ENCODE peak calls at places on chromosomes 2 and 18, in four cellular contexts. A is left ventricle myocardium inferior, I is upper lobe of left lung, Y is K562. D is an unnamed sample.

GRCh38 chr2:47339745-47340541 is 63.0 kb upstream of the MSH2 start:
- DNase-seq in Y (no peak), A (no peak), I (peak), D (no peak)

GRCh38 chr2:238235331-238235732 is 4.5 kb downstream of the HES6 start:
- DNase-seq in I (peak), A (no peak), Y (no peak), D (no peak)

GRCh38 chr2:234496835-234497591 is at the start of gene ARL4C:
- DNase-seq in I (peak), Y (peak), A (peak), D (no peak)

GRCh38 chr2:42953216-42953615 is 160.8 kb upstream of the HAAO start:
- DNase-seq in A (no peak), I (no peak), Y (no peak), D (no peak)

GRCh38 chr2:23495661-23496114 is 110.7 kb downstream of the KLHL29 start:
- DNase-seq in Y (no peak), I (no peak), A (peak), D (no peak)

GRCh38 chr2:78979380-78980238 is 45.9 kb upstream of the REG3G start:
- DNase-seq in A (no peak), I (peak), Y (peak), D (peak)

GRCh38 chr18:49907346-49907929 is 94.1 kb upstream of the ACAA2 start:
- DNase-seq in A (no peak), I (no peak), Y (no peak), D (peak)

GRCh38 chr2:190646780-190647626 is 1.9 kb upstream of the NAB1 start:
- DNase-seq in A (no peak), I (no peak), Y (no peak), D (no peak)

GRCh38 chr2:88429929-88430328 is 22.6 kb downstream of the FOXI3 start:
- DNase-seq in Y (peak), I (no peak), A (no peak), D (no peak)

GRCh38 chr2:75403991-75404428 is 156.7 kb downstream of the EVA1A start:
- DNase-seq in I (no peak), A (no peak), Y (peak), D (peak)

GRCh38 chr18:75533954-75534353 is 106.5 kb upstream of the SMIM21 start:
- DNase-seq in Y (no peak), I (no peak), A (no peak), D (no peak)

GRCh38 chr2:127951031-127951430 is 65.3 kb upstream of the AMMECR1L start:
- DNase-seq in A (no peak), Y (no peak), I (no peak), D (no peak)

GRCh38 chr2:223970343-223971128 is 13.3 kb downstream of the MRPL44 start:
- DNase-seq in Y (no peak), I (no peak), A (no peak), D (peak)

GRCh38 chr18:45860492-45860891 is 35.0 kb downstream of the SIGLEC15 start:
- DNase-seq in A (no peak), I (no peak), Y (no peak), D (no peak)

GRCh38 chr2:238655131-238655860 is 192.6 kb upstream of the TWIST2 start:
- DNase-seq in A (no peak), I (no peak), Y (no peak), D (no peak)

GRCh38 chr2:179263015-179263414 is 1.6 kb downstream of the SESTD1 start:
- DNase-seq in A (no peak), Y (no peak), I (no peak), D (no peak)

GRCh38 chr2:112530728-112531127 is 11.5 kb upstream of the POLR1B start:
- DNase-seq in A (no peak), I (no peak), Y (no peak), D (no peak)

GRCh38 chr2:71417300-71418202 is 35.8 kb upstream of the DYSF start:
- DNase-seq in I (no peak), Y (no peak), A (no peak), D (no peak)

GRCh38 chr2:166375736-166376487 is at the start of gene SCN9A:
- DNase-seq in A (peak), Y (peak), I (peak), D (peak)

GRCh38 chr2:55926974-55927373 is 3.4 kb upstream of the EFEMP1 start:
- DNase-seq in Y (no peak), A (no peak), I (no peak), D (no peak)

GRCh38 chr2:55922488-55922887 is 1.1 kb downstream of the EFEMP1 start:
- DNase-seq in A (no peak), Y (no peak), I (no peak), D (no peak)

GRCh38 chr2:55926246-55926645 is 2.7 kb upstream of the EFEMP1 start:
- DNase-seq in I (no peak), Y (no peak), A (no peak), D (no peak)

GRCh38 chr2:55923978-55924325 is 370 bp upstream of the EFEMP1 start:
- DNase-seq in Y (no peak), A (no peak), I (no peak), D (no peak)

GRCh38 chr2:55923091-55923977 is at the start of gene EFEMP1:
- DNase-seq in I (peak), A (peak), Y (no peak), D (no peak)
- TF ChIP-seq CTCF in I (no peak), A (no peak), Y (no peak), D (no peak)

DNA sequence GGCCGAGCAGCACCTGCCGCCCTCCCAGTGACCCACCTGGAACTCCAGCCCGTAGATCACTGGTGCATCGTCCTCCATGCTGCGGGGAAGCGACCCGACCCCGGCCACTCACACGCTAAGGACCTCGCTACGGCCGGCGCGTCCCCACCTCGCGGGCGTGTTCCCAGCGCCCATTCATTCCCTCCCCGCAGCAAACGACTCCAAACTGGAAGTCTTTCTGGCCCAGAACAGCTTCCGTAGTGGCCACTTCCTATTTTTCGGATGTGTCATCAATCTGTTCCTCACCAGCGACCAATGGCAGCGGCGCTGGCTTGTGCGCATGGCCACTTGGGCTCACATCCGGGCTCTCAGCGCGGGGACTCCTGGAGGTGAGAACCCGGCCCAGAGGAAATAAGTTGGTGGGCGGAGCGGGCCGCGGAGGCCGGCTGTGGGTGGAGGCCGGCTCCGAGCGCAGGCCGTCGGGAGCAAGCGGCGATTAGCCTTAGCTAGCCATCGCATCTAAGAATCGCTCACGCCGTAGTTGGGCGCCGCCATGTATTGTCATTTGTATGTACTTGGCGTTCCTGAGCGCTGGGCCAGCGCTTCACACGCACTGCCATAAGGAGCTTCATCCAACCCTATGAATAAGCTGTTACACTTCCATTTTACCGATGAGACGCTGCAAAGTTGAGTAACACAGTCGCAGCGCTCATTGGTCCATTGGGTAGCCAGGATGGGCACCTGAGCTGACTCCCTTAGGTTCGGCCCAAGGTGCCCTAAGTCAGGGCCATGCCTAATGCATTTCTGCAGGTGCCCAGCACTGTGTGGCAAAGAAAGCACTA is at the start of gene EIPR1:
- DNase-seq in I (peak), Y (peak), A (peak), D (peak)
- TF ChIP-seq CTCF in I (peak), Y (no peak), A (peak), D (no peak)

GRCh38 chr2:68438455-68439303 is 28.4 kb downstream of the FBXO48 start:
- DNase-seq in Y (no peak), A (no peak), I (no peak), D (no peak)

GRCh38 chr2:68447118-68447517 is 20.0 kb downstream of the FBXO48 start:
- DNase-seq in I (no peak), Y (no peak), A (no peak), D (no peak)

GRCh38 chr2:68436270-68436669 is 30.8 kb downstream of the FBXO48 start:
- DNase-seq in Y (no peak), I (no peak), A (no peak), D (no peak)

GRCh38 chr2:68441179-68441993 is 25.7 kb downstream of the FBXO48 start:
- DNase-seq in Y (peak), A (peak), I (peak), D (peak)

DNA sequence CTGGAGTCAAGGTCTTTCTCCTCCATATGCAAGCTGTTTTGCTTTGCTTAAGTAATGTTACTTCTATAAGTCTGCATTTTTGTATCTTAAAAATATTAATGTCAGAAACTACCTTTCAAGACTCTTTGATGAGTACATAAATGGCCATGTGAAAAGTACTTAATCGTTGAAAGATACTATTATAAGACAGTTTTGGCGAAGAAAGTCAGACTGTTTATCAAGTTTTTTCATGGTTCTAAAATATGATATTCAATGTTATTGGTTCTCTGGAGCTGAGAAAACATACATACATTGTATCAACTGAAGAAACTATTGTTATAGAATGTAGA is 25.1 kb downstream of the FBXO48 start:
- DNase-seq in I (no peak), A (no peak), Y (no peak), D (no peak)
- TF ChIP-seq CTCF in I (no peak), A (no peak), Y (no peak), D (no peak)

GRCh38 chr2:100238471-100238870 is 83.8 kb downstream of the LONRF2 start:
- DNase-seq in Y (no peak), I (no peak), A (no peak), D (no peak)

GRCh38 chr2:100236166-100236565 is 86.1 kb downstream of the LONRF2 start:
- DNase-seq in A (no peak), Y (no peak), I (no peak), D (no peak)

GRCh38 chr2:100237046-100237615 is 85.2 kb downstream of the LONRF2 start:
- DNase-seq in A (no peak), Y (no peak), I (no peak), D (no peak)

GRCh38 chr2:100239513-100240210 is 82.6 kb downstream of the LONRF2 start:
- DNase-seq in A (no peak), Y (no peak), I (no peak), D (no peak)

GRCh38 chr2:100237770-100238169 is 84.5 kb downstream of the LONRF2 start:
- DNase-seq in I (no peak), A (no peak), Y (peak), D (no peak)
- TF ChIP-seq CTCF in I (no peak), A (no peak), Y (peak), D (no peak)

GRCh38 chr2:235793163-235793752 is 299.4 kb downstream of the AGAP1 start:
- DNase-seq in I (no peak), Y (no peak), A (peak), D (no peak)
- TF ChIP-seq CTCF in I (no peak), Y (peak), A (peak), D (peak)

DNA sequence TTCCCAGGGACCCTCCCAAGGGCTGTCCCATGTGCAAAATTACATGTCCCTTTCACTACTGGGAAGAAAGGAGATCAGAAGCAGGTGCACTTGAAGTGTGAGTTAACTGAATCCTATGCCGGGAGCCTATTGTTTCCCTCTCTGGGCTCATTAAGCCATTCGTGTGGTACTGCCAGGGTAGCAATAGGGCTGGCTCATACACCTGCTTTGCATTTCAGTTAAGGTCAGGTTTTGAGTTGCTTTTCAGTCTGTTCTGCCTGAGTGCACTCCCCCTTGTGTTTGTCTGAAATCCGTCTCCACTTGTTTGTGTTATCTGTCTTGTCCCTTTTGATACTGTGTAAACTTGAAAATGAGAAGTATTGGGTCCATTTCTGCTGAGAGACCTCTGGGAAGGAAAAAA is 1232.6 kb upstream of the NRXN1 start:
- DNase-seq in A (no peak), Y (no peak), I (no peak), D (no peak)
- TF ChIP-seq CTCF in A (no peak), Y (no peak), I (no peak), D (no peak)

GRCh38 chr2:66095820-66096219 is 339.1 kb upstream of the MEIS1 start:
- DNase-seq in I (no peak), Y (no peak), A (no peak), D (no peak)
- TF ChIP-seq CTCF in I (no peak), Y (no peak), A (peak), D (no peak)

DNA sequence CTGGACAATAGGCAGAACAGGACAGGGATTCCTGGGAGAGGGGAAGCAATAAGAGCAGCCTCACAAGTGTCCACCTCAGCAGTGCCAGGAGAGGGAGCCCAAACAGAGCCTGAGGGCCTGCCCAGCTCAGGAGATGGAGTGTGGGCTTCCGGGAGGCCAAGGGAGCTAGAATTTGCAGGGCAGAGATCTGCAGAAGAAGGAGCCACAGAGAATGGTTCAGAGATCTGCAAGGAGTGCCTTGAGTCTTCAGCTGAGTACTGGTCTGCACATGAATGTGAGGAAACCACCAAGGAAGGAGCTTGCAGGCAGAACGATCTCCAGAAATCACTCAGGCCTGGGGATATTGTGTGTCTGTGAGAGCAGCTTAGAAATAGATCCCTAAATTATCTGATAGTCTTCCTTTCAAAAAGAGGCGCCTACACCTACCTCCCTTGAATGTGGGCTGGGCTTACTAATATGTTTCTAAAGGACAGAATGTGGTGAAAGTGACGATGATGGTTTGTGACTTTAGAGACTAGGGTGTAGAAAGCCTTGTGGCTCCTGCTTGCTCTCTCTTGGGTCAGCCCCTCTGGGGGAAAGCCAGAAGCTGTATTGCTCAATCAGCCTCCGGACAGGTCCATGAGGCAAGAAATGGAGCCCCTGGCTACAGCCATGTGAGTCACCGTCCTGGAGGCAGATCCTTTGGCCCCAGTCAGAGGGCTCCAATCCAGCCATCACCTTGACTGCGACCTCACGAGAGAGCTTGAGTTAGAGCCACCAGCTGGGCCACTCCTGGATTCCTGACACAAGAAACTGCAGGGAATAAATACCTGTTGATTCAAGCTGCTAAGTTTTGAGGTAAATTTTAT is 7.6 kb upstream of the LPIN1 start:
- DNase-seq in Y (peak), I (peak), A (peak), D (peak)
- TF ChIP-seq CTCF in Y (peak), I (peak), A (peak), D (peak)

DNA sequence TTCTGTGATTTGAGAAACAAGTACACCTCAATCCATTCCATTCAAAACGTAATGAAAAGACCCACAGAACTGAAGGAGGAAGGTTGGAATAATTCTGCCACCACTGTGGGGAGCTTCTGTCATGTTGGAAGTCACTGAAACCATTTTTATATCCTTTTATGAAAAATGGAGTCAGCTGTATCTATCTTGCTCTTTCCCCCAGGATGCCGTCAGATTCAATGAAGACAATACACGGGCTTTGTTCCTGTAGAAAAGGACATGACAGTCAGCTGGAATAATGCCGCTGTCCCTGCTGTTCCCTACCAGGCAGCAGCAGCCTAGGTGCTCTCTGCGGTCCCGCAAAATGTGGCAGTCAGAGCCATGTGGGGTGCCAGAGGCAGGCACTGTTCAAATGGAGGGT is 52.5 kb upstream of the APCDD1 start:
- DNase-seq in A (no peak), I (no peak), Y (no peak), D (no peak)
- TF ChIP-seq CTCF in A (no peak), I (no peak), Y (no peak), D (no peak)

D was measured in astrocyte of the cerebellum.